ENCODE peak calls at places on chromosome 1, in four cellular contexts. V is tibial artery, F is lower lobe of right lung, Q is Panc1. J is an unnamed sample. For H3K4me1 and H3K27me3, the result is how much of the 10 kb centered on the place peaks cover.

GRCh38 chr1:63548303-63548702 is 25.0 kb downstream of the EFCAB7 start:
- DNase-seq in V (no peak), F (no peak), Q (no peak), J (no peak)

GRCh38 chr1:13983393-13983792 is 283.4 kb downstream of the PRDM2 start:
- DNase-seq in V (no peak), F (no peak), Q (no peak), J (no peak)

GRCh38 chr1:233081686-233082085 is 131.3 kb downstream of the NTPCR start:
- DNase-seq in V (no peak), F (no peak), Q (no peak), J (no peak)

GRCh38 chr1:205980182-205980830 is 22.9 kb downstream of the RAB7B start:
- DNase-seq in V (no peak), F (no peak), Q (no peak), J (no peak)

GRCh38 chr1:23428136-23428905 is 3.8 kb upstream of the TCEA3 start:
- DNase-seq in V (no peak), F (no peak), Q (no peak), J (no peak)

GRCh38 chr1:116825735-116826438 is 71.7 kb downstream of the CD2 start:
- DNase-seq in V (no peak), F (no peak), Q (no peak), J (no peak)

GRCh38 chr1:225851810-225852209 is 30.4 kb downstream of the TMEM63A start:
- DNase-seq in V (no peak), F (no peak), Q (no peak), J (no peak)

GRCh38 chr1:92356956-92357355 is 58.1 kb downstream of the RPAP2 start:
- DNase-seq in V (no peak), F (no peak), Q (no peak), J (no peak)

GRCh38 chr1:17955302-17956285 is 152.0 kb upstream of the IGSF21 start:
- DNase-seq in V (no peak), F (no peak), Q (no peak), J (no peak)

GRCh38 chr1:59232209-59232608 is 64.7 kb upstream of the FGGY start:
- DNase-seq in V (peak), F (no peak), Q (no peak), J (no peak)

GRCh38 chr1:193260056-193260750 is 73.8 kb upstream of the B3GALT2 start:
- DNase-seq in V (no peak), F (no peak), Q (no peak), J (no peak)

GRCh38 chr1:115647000-115647399 is 5.2 kb downstream of the VANGL1 start:
- DNase-seq in V (no peak), F (no peak), Q (no peak), J (no peak)

GRCh38 chr1:26696645-26697440 is 1.0 kb downstream of the ARID1A start:
- DNase-seq in V (peak), F (peak), Q (no peak), J (peak)

GRCh38 chr1:163703794-163704193 is 382.0 kb downstream of the NUF2 start:
- DNase-seq in V (no peak), F (no peak), Q (no peak), J (no peak)

GRCh38 chr1:23545851-23546250 is 13.4 kb downstream of the ID3 start:
- DNase-seq in V (no peak), F (no peak), Q (no peak), J (no peak)

GRCh38 chr1:45327644-45328515 is 1.2 kb downstream of the HPDL start:
- DNase-seq in V (no peak), F (no peak), Q (no peak), J (no peak)

GRCh38 chr1:42952353-42953001 is 6.2 kb downstream of the SLC2A1 start:
- DNase-seq in V (no peak), F (no peak), Q (no peak), J (no peak)

GRCh38 chr1:42319128-42319851 is 15.7 kb downstream of the FOXJ3 start:
- DNase-seq in V (no peak), F (no peak), Q (no peak), J (no peak)

GRCh38 chr1:2088434-2088833 is 38.2 kb downstream of the PRKCZ start:
- DNase-seq in V (no peak), F (no peak), Q (no peak), J (no peak)

GRCh38 chr1:219902951-219903350 is 25.4 kb downstream of the SLC30A10 start:
- DNase-seq in V (no peak), F (no peak), Q (no peak), J (no peak)

GRCh38 chr1:163054056-163054706 is 15.0 kb upstream of the RGS4 start:
- DNase-seq in V (no peak), F (no peak), Q (no peak), J (no peak)

GRCh38 chr1:6197746-6198427 is 1.5 kb downstream of the RPL22 start:
- DNase-seq in V (no peak), F (no peak), Q (no peak), J (no peak)

GRCh38 chr1:5427026-5427613 is 565.1 kb downstream of the NPHP4 start:
- DNase-seq in V (no peak), F (no peak), Q (no peak), J (no peak)

GRCh38 chr1:206679738-206680211 is 4.9 kb upstream of the MAPKAPK2 start:
- DNase-seq in V (no peak), F (no peak), Q (no peak), J (no peak)

GRCh38 chr1:56362994-56363770 is 216.2 kb downstream of the PLPP3 start:
- DNase-seq in V (no peak), F (no peak), Q (no peak), J (no peak)

GRCh38 chr1:43572084-43572483 is 41.4 kb downstream of the PTPRF start:
- DNase-seq in V (no peak), F (no peak), Q (no peak), J (no peak)

GRCh38 chr1:98979463-98979862 is 25.2 kb downstream of the PLPPR5 start:
- DNase-seq in V (no peak), F (no peak), Q (no peak), J (no peak)

GRCh38 chr1:54519709-54520108 is 28.3 kb upstream of the ACOT11 start:
- DNase-seq in V (no peak), F (no peak), Q (no peak), J (no peak)

GRCh38 chr1:243213045-243213787 is 41.9 kb downstream of the CEP170 start:
- DNase-seq in V (no peak), F (no peak), Q (no peak), J (no peak)

GRCh38 chr1:92872719-92873118 is 40.9 kb downstream of the RPL5 start:
- DNase-seq in V (no peak), F (no peak), Q (no peak), J (no peak)

GRCh38 chr1:9929431-9930385 is 13.5 kb downstream of the LZIC start:
- DNase-seq in V (no peak), F (no peak), Q (no peak), J (no peak)

GRCh38 chr1:24191860-24192259 is 4.8 kb upstream of the IFNLR1 start:
- DNase-seq in V (no peak), F (no peak), Q (peak), J (no peak)

GRCh38 chr1:85024736-85025135 is 23.6 kb downstream of the MCOLN3 start:
- DNase-seq in V (no peak), F (no peak), Q (no peak), J (no peak)

GRCh38 chr1:85022700-85023099 is 25.6 kb downstream of the MCOLN3 start:
- DNase-seq in V (no peak), F (no peak), Q (no peak), J (no peak)

GRCh38 chr1:85030536-85030935 is 17.8 kb downstream of the MCOLN3 start:
- DNase-seq in V (no peak), F (no peak), Q (no peak), J (no peak)

GRCh38 chr1:85027242-85027983 is 20.9 kb downstream of the MCOLN3 start:
- DNase-seq in V (no peak), F (no peak), Q (peak), J (no peak)

GRCh38 chr1:85025940-85026339 is 22.4 kb downstream of the MCOLN3 start:
- DNase-seq in V (no peak), F (no peak), Q (no peak), J (no peak)
- TF ChIP-seq CTCF in V (no peak), F (no peak), Q (no peak), J (no peak)

DNA sequence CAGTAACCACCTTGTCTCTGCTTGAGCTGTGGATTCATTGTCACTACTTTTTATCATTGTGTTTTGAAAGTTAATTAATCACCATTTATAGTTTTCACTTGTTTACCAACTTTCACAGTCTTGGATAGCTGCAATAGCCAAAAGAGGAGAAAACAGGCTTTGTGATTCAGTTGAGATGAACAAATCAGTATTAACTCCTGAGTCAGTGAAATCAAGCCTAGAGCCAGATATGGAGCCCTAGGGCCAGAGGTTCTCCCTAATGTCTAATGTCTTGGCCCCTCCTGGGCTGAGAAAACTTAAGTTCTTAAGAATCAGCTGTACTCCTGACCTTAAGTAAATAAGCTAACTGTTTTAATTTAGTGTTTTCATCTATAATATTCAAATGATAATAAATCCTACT is 228.8 kb downstream of the DNM3 start:
- DNase-seq in V (no peak), F (no peak), Q (no peak), J (no peak)
- H3K4me1 ChIP-seq in V (under half), F (under half), Q (under half), J (under half)

GRCh38 chr1:176696109-176696508 is 233.1 kb downstream of the PAPPA2 start:
- DNase-seq in V (no peak), F (peak), Q (no peak), J (no peak)

GRCh38 chr1:176692988-176693696 is 230.2 kb downstream of the PAPPA2 start:
- DNase-seq in V (no peak), F (no peak), Q (no peak), J (no peak)

GRCh38 chr1:176693697-176694329 is 230.8 kb downstream of the PAPPA2 start:
- DNase-seq in V (no peak), F (no peak), Q (no peak), J (no peak)

GRCh38 chr1:176696689-176697088 is 233.7 kb downstream of the PAPPA2 start:
- DNase-seq in V (no peak), F (no peak), Q (no peak), J (no peak)

GRCh38 chr1:176694713-176695112 is 231.7 kb downstream of the PAPPA2 start:
- DNase-seq in V (no peak), F (no peak), Q (no peak), J (no peak)
- H3K27me3 ChIP-seq in V (under half), F (under half), Q (under half), J (under half)

GRCh38 chr1:197224160-197224559 is 43.9 kb upstream of the CRB1 start:
- DNase-seq in V (no peak), F (no peak), Q (no peak), J (no peak)
- TF ChIP-seq CTCF in V (no peak), F (no peak), Q (peak), J (peak)

GRCh38 chr1:158794247-158794646 is 13.2 kb upstream of the OR6N2 start:
- DNase-seq in V (no peak), F (no peak), Q (no peak), J (no peak)

GRCh38 chr1:158798531-158798930 is 17.5 kb upstream of the OR6N2 start:
- DNase-seq in V (no peak), F (no peak), Q (no peak), J (no peak)

GRCh38 chr1:158793604-158794003 is 12.6 kb upstream of the OR6N2 start:
- DNase-seq in V (no peak), F (no peak), Q (no peak), J (no peak)
- H3K4me1 ChIP-seq in V (under half), F (under half), Q (under half), J (under half)

GRCh38 chr1:156655151-156655903 is 13.4 kb downstream of the BCAN start:
- DNase-seq in V (no peak), F (no peak), Q (no peak), J (no peak)

GRCh38 chr1:156655904-156656516 is 14.1 kb downstream of the BCAN start:
- DNase-seq in V (no peak), F (no peak), Q (no peak), J (no peak)

GRCh38 chr1:156657161-156657970 is 15.4 kb downstream of the BCAN start:
- DNase-seq in V (peak), F (peak), Q (no peak), J (peak)

GRCh38 chr1:156657971-156658319 is 16.0 kb downstream of the BCAN start:
- DNase-seq in V (no peak), F (no peak), Q (no peak), J (no peak)

GRCh38 chr1:156656779-156657160 is 14.9 kb downstream of the BCAN start:
- DNase-seq in V (peak), F (no peak), Q (no peak), J (no peak)
- H3K27me3 ChIP-seq in V (under half), F (under half), Q (under half), J (half or more)

GRCh38 chr1:3883194-3883920 is 16.7 kb downstream of the C1orf174 start:
- DNase-seq in V (no peak), F (peak), Q (no peak), J (no peak)
- TF ChIP-seq CTCF in V (no peak), F (no peak), Q (no peak), J (no peak)

J was measured in left ventricle myocardium inferior.